ENCODE peak calls at places on chromosomes 12 and 14, in eight cellular contexts. I is activated gamma-delta T cell treated with Interleukin-2 at 50 U/mL for 16 hours; G is activated CD4-positive, alpha-beta T cell treated with anti-CD3 and anti-CD28 coated beads, Interleukin-2, amount 10 ng/mL, durations not matched to agents 7 days and 5 days; Q is NCI-H1105; X is stimulated activated CD4-positive, alpha-beta T cell treated with anti-CD3 and anti-CD28 coated beads, Interleukin-15, amount 100 ng/mL, for 1 hour; F is astrocyte of the spinal cord; B is anterior cingulate cortex; M is H4. U is an unnamed sample.

GRCh38 chr12:81257952-81258551 is 180.2 kb downstream of the ACSS3 start:
- DNase-seq in B (no peak), G (no peak), M (peak; percentile 48), X (no peak), Q (peak; percentile 32), F (peak; percentile 70), I (no peak), U (no peak)

GRCh38 chr12:89547116-89547515 is 21.3 kb upstream of the POC1B start:
- DNase-seq in X (no peak), Q (no peak), I (no peak), F (no peak), M (no peak), B (no peak), G (no peak), U (no peak)

GRCh38 chr12:112906712-112907414 is at the start of gene OAS1:
- DNase-seq in Q (no peak), I (peak; percentile 9), G (peak; percentile 75), X (no peak), B (peak; percentile 17), F (peak; percentile 40), M (peak; percentile 81), U (no peak)

GRCh38 chr14:68076451-68076850 is 256.9 kb downstream of the RAD51B start:
- DNase-seq in M (no peak), B (no peak), F (peak; percentile 38), I (no peak), Q (no peak), G (no peak), X (no peak), U (no peak)

GRCh38 chr12:106584104-106585064 is 1.6 kb downstream of the RFX4 start:
- DNase-seq in G (no peak), F (no peak), M (no peak), B (no peak), X (no peak), I (no peak), Q (no peak), U (no peak)

GRCh38 chr14:99248761-99249171 is 23.2 kb downstream of the BCL11B start:
- DNase-seq in I (no peak), M (no peak), Q (no peak), G (no peak), X (no peak), B (no peak), F (no peak), U (no peak)

GRCh38 chr12:77830502-77830901 is at the start of gene NAV3:
- DNase-seq in X (no peak), B (no peak), M (no peak), F (peak; percentile 21), I (no peak), G (no peak), Q (no peak), U (no peak)

GRCh38 chr12:7609051-7609450 is 56.7 kb downstream of the APOBEC1 start:
- DNase-seq in G (no peak), X (no peak), B (no peak), Q (no peak), M (no peak), I (no peak), F (no peak), U (no peak)

GRCh38 chr12:54262403-54262925 is 17.5 kb downstream of the CBX5 start:
- DNase-seq in I (no peak), B (no peak), F (peak; percentile 39), M (peak; percentile 12), G (no peak), X (no peak), Q (no peak), U (no peak)

GRCh38 chr12:119660074-119660473 is 7.9 kb upstream of the PRKAB1 start:
- DNase-seq in Q (no peak), I (no peak), B (no peak), M (no peak), F (no peak), G (no peak), X (no peak), U (no peak)

GRCh38 chr12:89552376-89552775 is 26.5 kb upstream of the POC1B start:
- DNase-seq in X (no peak), F (peak; percentile 30), G (no peak), M (no peak), I (no peak), Q (no peak), B (no peak), U (no peak)

GRCh38 chr12:113049976-113050742 is 6.4 kb upstream of the DTX1 start:
- DNase-seq in I (no peak), B (no peak), X (no peak), Q (no peak), G (no peak), M (peak; percentile 43), F (no peak), U (no peak)

GRCh38 chr12:109302770-109303169 is 6.3 kb downstream of the FOXN4 start:
- DNase-seq in B (no peak), F (no peak), Q (no peak), G (no peak), I (no peak), M (no peak), X (no peak), U (no peak)

GRCh38 chr14:36556811-36557433 is 25.5 kb downstream of the NKX2-8 start:
- DNase-seq in I (no peak), Q (peak; percentile 63), G (peak; percentile 19), F (peak; percentile 15), M (peak; percentile 16), B (no peak), X (no peak), U (no peak)

GRCh38 chr14:88352299-88353097 is 29.4 kb upstream of the KCNK10 start:
- DNase-seq in I (no peak), G (no peak), B (no peak), M (peak; percentile 8), F (peak; percentile 1), X (no peak), Q (peak; percentile 93), U (no peak)

GRCh38 chr12:109124878-109125648 is 8.7 kb downstream of the ACACB start:
- DNase-seq in G (no peak), M (no peak), Q (no peak), X (no peak), B (no peak), I (no peak), F (no peak), U (no peak)

GRCh38 chr14:22561661-22562579 is 27.1 kb downstream of the DAD1 start:
- DNase-seq in X (peak; percentile 62), M (no peak), I (peak; percentile 80), B (no peak), Q (no peak), F (peak; percentile 31), G (peak; percentile 89), U (no peak)

GRCh38 chr12:120366341-120366705 is 2.6 kb downstream of the MSI1 start:
- DNase-seq in M (no peak), I (no peak), G (no peak), X (no peak), F (no peak), Q (no peak), B (no peak), U (no peak)

GRCh38 chr14:94630396-94630795 is 18.2 kb downstream of the SERPINA3 start:
- DNase-seq in Q (no peak), F (no peak), M (no peak), G (no peak), B (no peak), I (no peak), X (no peak), U (no peak)

U was measured in breast epithelium.